ENCODE peak calls at places on chromosome 2, in six cellular contexts. K is HEK293T; S is H9; T is activated CD4-positive, CD25-positive, alpha-beta regulatory T cell; R is effector memory CD4-positive, alpha-beta T cell; H is OCI-LY7. Y is an unnamed sample.

GRCh38 chr2:27494944-27495554 is at the start of gene FNDC4:
- DNase-seq in K (peak; percentile 64), S (peak; percentile 58), T (no peak), H (no peak), R (peak; percentile 10), Y (no peak)

GRCh38 chr2:173059941-173060575 is 15.6 kb upstream of the MAP3K20 start:
- DNase-seq in T (no peak), R (no peak), H (peak; percentile 17), K (no peak), S (no peak), Y (no peak)

GRCh38 chr2:216261042-216261537 is 111.2 kb downstream of the MARCHF4 start:
- DNase-seq in K (no peak), S (no peak), H (no peak), R (no peak), T (no peak), Y (no peak)

GRCh38 chr2:111216811-111217652 is 96.3 kb downstream of the BCL2L11 start:
- DNase-seq in K (no peak), R (no peak), T (no peak), S (no peak), H (no peak), Y (no peak)

GRCh38 chr2:157596992-157597681 is 31.5 kb downstream of the ACVR1C start:
- DNase-seq in H (no peak), K (no peak), S (peak; percentile 80), T (peak; percentile 31), R (peak; percentile 24), Y (peak; percentile 25)

GRCh38 chr2:152028182-152028862 is 70.5 kb downstream of the CACNB4 start:
- DNase-seq in T (no peak), S (no peak), R (no peak), H (no peak), K (no peak), Y (no peak)

GRCh38 chr2:76446872-76447271 is 736.2 kb upstream of the GCFC2 start:
- DNase-seq in S (no peak), T (no peak), K (no peak), H (no peak), R (no peak), Y (no peak)

GRCh38 chr2:187935126-187935525 is 356.5 kb upstream of the GULP1 start:
- DNase-seq in T (no peak), K (no peak), S (no peak), R (no peak), H (no peak), Y (no peak)

GRCh38 chr2:84938194-84938879 is 32.6 kb upstream of the KCMF1 start:
- DNase-seq in T (no peak), K (no peak), H (no peak), S (no peak), R (no peak), Y (no peak)

GRCh38 chr2:220300806-220301205 is 673.4 kb downstream of the SLC4A3 start:
- DNase-seq in R (no peak), K (no peak), T (no peak), H (no peak), S (no peak), Y (no peak)

GRCh38 chr2:74511104-74511989 is 2.9 kb upstream of the TLX2 start:
- DNase-seq in R (no peak), S (no peak), H (no peak), T (no peak), K (no peak), Y (no peak)

GRCh38 chr2:64636105-64636873 is 17.4 kb downstream of the SERTAD2 start:
- DNase-seq in H (peak; percentile 75), S (no peak), K (no peak), R (no peak), T (no peak), Y (no peak)

GRCh38 chr2:96863575-96864342 is 5.9 kb upstream of the ANKRD39 start:
- DNase-seq in K (no peak), R (no peak), T (no peak), S (no peak), H (no peak), Y (no peak)

GRCh38 chr2:8684421-8684884 is 2.6 kb downstream of the ID2 start:
- DNase-seq in S (no peak), T (no peak), K (no peak), R (peak; percentile 35), H (peak; percentile 78), Y (no peak)

GRCh38 chr2:238863749-238864206 is 15.9 kb downstream of the TWIST2 start:
- DNase-seq in T (no peak), S (no peak), R (no peak), K (no peak), H (no peak), Y (no peak)